ENCODE peak calls at places on chromosomes 2 and 18, in six cellular contexts. O, Z, P, K, J and G are unnamed samples.
A peak's percentile ranks its signal among the peaks of the same experiment; 100 is the strongest.

GRCh38 chr18:24212939-24213338 is 74.1 kb downstream of the CABYR start:
- DNase-seq in O (peak; percentile 63), Z (no peak), P (no peak), K (no peak), J (no peak), G (no peak)

GRCh38 chr2:27303093-27304025 is 4.9 kb downstream of the UCN start:
- DNase-seq in O (peak; percentile 82), Z (peak; percentile 40), P (peak; percentile 69), K (no peak), J (no peak), G (peak; percentile 57)

GRCh38 chr2:149329470-149330126 is 789 bp upstream of the LYPD6 start:
- DNase-seq in O (peak; percentile 48), Z (no peak), P (peak; percentile 91), K (no peak), J (peak; percentile 24), G (no peak)

GRCh38 chr18:29753379-29753778 is 1289.2 kb downstream of the DSC3 start:
- DNase-seq in O (no peak), Z (no peak), P (no peak), K (no peak), J (no peak), G (no peak)

GRCh38 chr2:10382313-10383061 is 65.6 kb downstream of the ODC1 start:
- DNase-seq in O (no peak), Z (no peak), P (peak; percentile 76), K (no peak), J (no peak), G (peak; percentile 72)

GRCh38 chr18:80106482-80107051 is 2.5 kb upstream of the ADNP2 start:
- DNase-seq in O (no peak), Z (no peak), P (no peak), K (no peak), J (no peak), G (no peak)

GRCh38 chr2:237471457-237472186 is 15.4 kb upstream of the MLPH start:
- DNase-seq in O (peak; percentile 58), Z (no peak), P (peak; percentile 89), K (no peak), J (no peak), G (peak; percentile 43)

GRCh38 chr18:22253676-22254075 is 84.3 kb downstream of the GATA6 start:
- DNase-seq in O (peak; percentile 17), Z (no peak), P (no peak), K (no peak), J (no peak), G (no peak)

GRCh38 chr2:148577845-148578492 is 66.6 kb upstream of the EPC2 start:
- DNase-seq in O (no peak), Z (no peak), P (peak; percentile 96), K (no peak), J (no peak), G (no peak)

GRCh38 chr2:12300019-12300602 is 416.6 kb upstream of the TRIB2 start:
- DNase-seq in O (peak; percentile 56), Z (no peak), P (no peak), K (no peak), J (no peak), G (no peak)

GRCh38 chr2:154457291-154457690 is 241.2 kb upstream of the KCNJ3 start:
- DNase-seq in O (no peak), Z (no peak), P (no peak), K (no peak), J (no peak), G (no peak)

GRCh38 chr2:63914311-63914710 is 72.6 kb downstream of the UGP2 start:
- DNase-seq in O (no peak), Z (no peak), P (no peak), K (no peak), J (no peak), G (no peak)

GRCh38 chr2:107542314-107542740 is 284.4 kb upstream of the RGPD4 start:
- DNase-seq in O (peak; percentile 16), Z (no peak), P (peak; percentile 50), K (no peak), J (no peak), G (no peak)

GRCh38 chr2:75605770-75606535 is 40.6 kb upstream of the MRPL19 start:
- DNase-seq in O (peak; percentile 96), Z (no peak), P (peak; percentile 57), K (peak; percentile 61), J (no peak), G (no peak)

GRCh38 chr18:57497372-57498294 is 62.5 kb downstream of the ONECUT2 start:
- DNase-seq in O (no peak), Z (no peak), P (no peak), K (no peak), J (no peak), G (no peak)

GRCh38 chr2:120804446-120804845 is 68.8 kb downstream of the GLI2 start:
- DNase-seq in O (no peak), Z (no peak), P (no peak), K (no peak), J (no peak), G (no peak)

GRCh38 chr2:86454238-86454637 is 13.1 kb downstream of the KDM3A start:
- DNase-seq in O (no peak), Z (no peak), P (no peak), K (no peak), J (no peak), G (no peak)

GRCh38 chr2:144999040-144999875 is 479.3 kb upstream of the ZEB2 start:
- DNase-seq in O (peak; percentile 95), Z (peak; percentile 22), P (no peak), K (no peak), J (no peak), G (no peak)

GRCh38 chr2:118185210-118186109 is 97.2 kb downstream of the INSIG2 start:
- DNase-seq in O (peak; percentile 42), Z (peak; percentile 48), P (peak; percentile 85), K (no peak), J (peak; percentile 55), G (peak; percentile 72)

GRCh38 chr2:188527110-188527509 is 235.4 kb downstream of the GULP1 start:
- DNase-seq in O (peak; percentile 86), Z (no peak), P (no peak), K (no peak), J (no peak), G (no peak)

GRCh38 chr2:234158812-234159211 is 108.3 kb downstream of the SPP2 start:
- DNase-seq in O (no peak), Z (no peak), P (no peak), K (no peak), J (no peak), G (no peak)

GRCh38 chr18:74316257-74317180 is 880 bp downstream of the C18orf63 start:
- DNase-seq in O (peak; percentile 90), Z (no peak), P (no peak), K (no peak), J (no peak), G (no peak)

GRCh38 chr2:217412299-217412698 is 552.4 kb upstream of the TNP1 start:
- DNase-seq in O (peak; percentile 38), Z (no peak), P (no peak), K (no peak), J (no peak), G (no peak)

GRCh38 chr2:74915743-74916142 is 42.7 kb upstream of the POLE4 start:
- DNase-seq in O (peak; percentile 45), Z (no peak), P (no peak), K (no peak), J (no peak), G (no peak)

GRCh38 chr2:148813603-148814065 is 61.4 kb upstream of the KIF5C start:
- DNase-seq in O (no peak), Z (no peak), P (peak; percentile 96), K (no peak), J (peak; percentile 18), G (peak; percentile 21)

GRCh38 chr2:43345391-43345813 is 119.0 kb upstream of the ZFP36L2 start:
- DNase-seq in O (no peak), Z (no peak), P (no peak), K (no peak), J (no peak), G (no peak)

GRCh38 chr2:208249241-208249640 is 5.6 kb downstream of the IDH1 start:
- DNase-seq in O (peak; percentile 14), Z (no peak), P (no peak), K (no peak), J (no peak), G (no peak)

GRCh38 chr2:126650994-126651393 is 5.0 kb upstream of the GYPC start:
- DNase-seq in O (no peak), Z (no peak), P (peak; percentile 6), K (peak; percentile 28), J (no peak), G (no peak)

GRCh38 chr2:65231892-65232477 is 4.4 kb downstream of the ACTR2 start:
- DNase-seq in O (peak; percentile 44), Z (no peak), P (no peak), K (no peak), J (no peak), G (no peak)

DNA sequence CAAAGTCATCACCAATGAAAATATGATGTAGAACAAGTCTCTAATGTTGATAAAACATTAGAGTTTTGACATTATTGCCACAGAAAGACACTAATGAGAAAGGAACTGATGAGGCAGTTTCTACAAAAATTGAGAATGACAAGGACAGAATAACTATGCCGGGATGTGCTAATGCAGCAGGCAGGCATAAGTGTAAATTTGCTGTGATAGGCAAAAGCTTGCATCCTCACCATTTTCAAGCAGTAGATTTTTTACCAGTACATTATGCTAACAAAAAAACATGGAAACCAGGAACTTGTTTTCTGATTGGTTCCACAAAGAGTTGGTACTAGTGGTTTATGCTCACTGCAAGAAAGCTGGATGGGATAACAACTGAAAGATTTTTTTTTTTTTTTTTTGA is 715.5 kb upstream of the LRRTM4 start:
- DNase-seq in O (no peak), Z (no peak), P (no peak), K (no peak), J (no peak), G (no peak)
- H3K27ac ChIP-seq in O (no peak overlapping the region), Z (no peak overlapping the region), P (no peak overlapping the region), K (no peak overlapping the region), J (no peak overlapping the region), G (no peak overlapping the region)

DNA sequence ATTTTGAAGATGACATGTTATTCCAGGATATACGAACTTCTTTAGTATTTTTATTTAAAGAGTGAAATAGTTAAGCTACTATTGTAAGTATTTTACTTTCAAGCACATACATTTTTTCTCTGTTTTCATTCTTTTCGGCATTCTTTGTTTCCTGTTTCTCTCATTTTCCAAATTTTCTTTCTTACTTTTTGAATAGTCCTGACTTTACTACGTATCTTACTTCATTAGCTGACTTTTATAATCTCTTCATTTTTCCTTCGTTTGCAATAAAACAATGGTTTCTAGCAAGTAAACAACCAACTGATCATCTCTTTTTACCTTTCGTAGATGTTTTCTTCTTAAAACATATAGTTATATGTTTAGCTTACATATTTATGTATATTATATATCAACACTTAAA is 11.8 kb downstream of the CAVIN2 start:
- DNase-seq in O (no peak), Z (no peak), P (no peak), K (no peak), J (no peak), G (no peak)
- H3K4me1 ChIP-seq in O (peaks cover 31% of the 10 kb centered on the region), Z (no peaks in the 10 kb centered on the region), P (peaks cover 9% of the 10 kb centered on the region), K (no peaks in the 10 kb centered on the region), J (no peaks in the 10 kb centered on the region), G (no peaks in the 10 kb centered on the region)

DNA sequence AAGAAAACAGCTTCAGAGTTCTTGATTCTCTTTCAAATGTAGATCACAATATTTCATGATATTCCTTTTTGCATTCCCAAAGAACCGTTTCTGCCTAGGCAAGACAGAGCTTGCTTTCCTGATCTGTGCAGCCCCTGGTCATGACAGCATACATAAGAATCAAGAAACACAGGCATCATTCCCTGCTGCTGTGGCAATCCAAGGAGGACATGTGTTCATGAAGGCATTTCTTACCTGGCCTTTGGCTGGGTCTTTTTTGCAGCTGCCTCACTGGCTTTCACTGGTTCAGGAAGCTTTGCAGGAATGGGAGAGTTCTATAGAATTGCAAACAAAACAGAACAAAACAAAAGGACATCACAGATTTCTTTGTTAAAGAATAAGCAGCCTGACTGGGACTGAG is 87.6 kb upstream of the NFU1 start:
- DNase-seq in O (no peak), Z (no peak), P (no peak), K (no peak), J (no peak), G (no peak)
- H3K36me3 ChIP-seq in O (peaks cover 68% of the 10 kb centered on the region), Z (no peaks in the 10 kb centered on the region), P (peaks cover 50% of the 10 kb centered on the region), K (peaks cover 28% of the 10 kb centered on the region), J (no peaks in the 10 kb centered on the region), G (peaks cover 95% of the 10 kb centered on the region)

GRCh38 chr2:190413421-190413820 is 5.3 kb downstream of the MFSD6 start:
- DNase-seq in O (no peak), Z (no peak), P (no peak), K (no peak), J (no peak), G (no peak)
- H3K27ac ChIP-seq in O (no peak overlapping the region), Z (no peak overlapping the region), P (no peak overlapping the region), K (peak overlapping the region; percentile 28), J (no peak overlapping the region), G (no peak overlapping the region)